ENCODE peak calls at places on chromosomes 7 and 10, in nine cellular contexts. Z, R, K, P, N, Q, Y, W and U are unnamed samples.
A peak's percentile ranks its signal among the peaks of the same experiment; 100 is the strongest.

GRCh38 chr10:76242956-76243355 is 811.5 kb downstream of the LRMDA start:
- DNase-seq in Z (no peak), N (no peak), K (no peak), Q (no peak), Y (no peak), P (no peak), W (peak; percentile 37), R (no peak), U (no peak)

GRCh38 chr10:4086041-4086886 is 301.3 kb upstream of the KLF6 start:
- DNase-seq in K (no peak), P (no peak), Q (no peak), Y (no peak), Z (no peak), R (no peak), N (no peak), W (no peak), U (no peak)

GRCh38 chr7:104951546-104951945 is 62.5 kb upstream of the KMT2E start:
- DNase-seq in R (no peak), N (no peak), K (no peak), Y (no peak), Z (no peak), P (no peak), Q (no peak), W (no peak), U (peak; percentile 65)

GRCh38 chr10:5684971-5685763 is 529 bp downstream of the TASOR2 start:
- DNase-seq in R (peak; percentile 72), P (peak; percentile 33), N (peak; percentile 61), Z (peak; percentile 31), Y (peak; percentile 80), W (peak; percentile 50), K (peak; percentile 35), Q (peak; percentile 65), U (peak; percentile 60)

GRCh38 chr10:132257271-132257670 is 50.5 kb downstream of the STK32C start:
- DNase-seq in Q (no peak), R (no peak), P (no peak), Y (no peak), N (no peak), W (peak; percentile 39), Z (no peak), K (no peak), U (no peak)

GRCh38 chr7:4758791-4759190 is 16.6 kb upstream of the AP5Z1 start:
- DNase-seq in K (no peak), R (no peak), W (no peak), Z (no peak), P (no peak), Y (no peak), N (no peak), Q (no peak), U (no peak)

GRCh38 chr7:113371376-113372043 is 253.2 kb upstream of the SMIM30 start:
- DNase-seq in R (no peak), P (no peak), Y (no peak), K (no peak), Z (no peak), N (peak; percentile 71), W (no peak), Q (no peak), U (no peak)

GRCh38 chr10:79243211-79244067 is 103.8 kb upstream of the PPIF start:
- DNase-seq in W (no peak), Y (no peak), Q (peak; percentile 50), R (peak; percentile 87), Z (peak; percentile 61), N (no peak), K (no peak), P (no peak), U (no peak)

GRCh38 chr10:85642421-85643170 is 724.0 kb downstream of the GRID1 start:
- DNase-seq in Q (no peak), K (no peak), Z (no peak), Y (no peak), R (no peak), P (peak; percentile 2), N (peak; percentile 40), W (peak; percentile 74), U (no peak)

GRCh38 chr10:118007773-118008172 is 39.0 kb downstream of the RAB11FIP2 start:
- DNase-seq in P (no peak), Q (no peak), Z (no peak), W (no peak), N (no peak), Y (no peak), R (no peak), K (no peak), U (no peak)

GRCh38 chr10:112761256-112761655 is 188.8 kb upstream of the TCF7L2 start:
- DNase-seq in Q (no peak), K (no peak), N (no peak), Y (no peak), P (no peak), W (no peak), Z (no peak), R (no peak), U (no peak)

GRCh38 chr10:106181491-106181890 is 983.0 kb downstream of the SORCS1 start:
- DNase-seq in Q (no peak), R (no peak), P (no peak), Z (no peak), K (no peak), W (no peak), N (no peak), Y (no peak), U (no peak)

GRCh38 chr7:112437038-112437437 is 13.2 kb upstream of the IFRD1 start:
- DNase-seq in R (no peak), K (no peak), W (peak; percentile 55), P (no peak), Y (no peak), Z (no peak), N (no peak), Q (no peak), U (no peak)

GRCh38 chr10:111481271-111482073 is 404.6 kb downstream of the ADRA2A start:
- DNase-seq in P (no peak), K (no peak), R (no peak), Y (no peak), W (no peak), Z (no peak), N (no peak), Q (no peak), U (no peak)

GRCh38 chr10:80170641-80171040 is 34.7 kb downstream of the ANXA11 start:
- DNase-seq in K (no peak), Y (no peak), Q (no peak), W (no peak), R (no peak), P (no peak), Z (no peak), N (no peak), U (peak; percentile 14)

GRCh38 chr7:111392976-111393762 is 169.1 kb downstream of the IMMP2L start:
- DNase-seq in Z (no peak), R (no peak), P (no peak), Y (no peak), W (no peak), N (peak; percentile 44), K (no peak), Q (no peak), U (no peak)

GRCh38 chr7:111392294-111392693 is 170.0 kb downstream of the IMMP2L start:
- DNase-seq in Q (no peak), P (no peak), Y (no peak), K (no peak), R (no peak), W (no peak), Z (no peak), N (no peak), U (no peak)

GRCh38 chr7:111400088-111400487 is 162.2 kb downstream of the IMMP2L start:
- DNase-seq in N (no peak), K (no peak), Z (no peak), Y (no peak), P (no peak), R (no peak), Q (no peak), W (no peak), U (no peak)

GRCh38 chr7:111390000-111390399 is 172.3 kb downstream of the IMMP2L start:
- DNase-seq in Q (no peak), W (no peak), P (no peak), K (no peak), Z (no peak), R (no peak), Y (no peak), N (no peak), U (no peak)

DNA sequence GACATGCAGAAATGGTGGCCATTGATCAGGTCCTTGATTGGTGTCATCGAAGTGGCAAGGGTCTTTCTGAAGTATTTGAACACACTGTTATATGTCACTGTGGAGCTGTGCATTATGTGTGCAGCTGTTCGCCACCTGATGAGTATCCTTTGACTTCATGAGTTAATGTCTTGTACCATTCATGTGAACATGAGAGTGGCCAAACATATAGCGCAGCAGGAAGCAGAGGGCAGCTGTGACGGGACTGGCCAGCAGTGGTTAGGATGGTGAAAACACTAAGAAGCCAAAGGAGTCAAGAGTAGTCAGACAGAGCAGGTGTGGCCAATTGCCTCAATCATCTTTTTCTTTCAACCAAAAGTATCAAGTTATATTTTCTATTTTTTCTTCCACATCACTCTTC is 167.4 kb downstream of the IMMP2L start:
- DNase-seq in K (no peak), R (no peak), N (no peak), W (no peak), Y (no peak), Q (no peak), Z (no peak), P (no peak), U (no peak)
- TF ChIP-seq CTCF in K (no peak), R (no peak), N (no peak), W (no peak), Y (no peak), Q (no peak), Z (no peak), P (no peak), U (no peak)

GRCh38 chr10:101617102-101617823 is 29.1 kb downstream of the DPCD start:
- DNase-seq in Z (no peak), Y (peak; percentile 43), W (no peak), K (peak; percentile 12), Q (no peak), N (no peak), P (no peak), R (no peak), U (no peak)
- TF ChIP-seq CTCF in Z (no peak), Y (no peak), W (peak; percentile 13), K (peak; percentile 19), Q (no peak), N (no peak), P (no peak), R (no peak), U (no peak)

DNA sequence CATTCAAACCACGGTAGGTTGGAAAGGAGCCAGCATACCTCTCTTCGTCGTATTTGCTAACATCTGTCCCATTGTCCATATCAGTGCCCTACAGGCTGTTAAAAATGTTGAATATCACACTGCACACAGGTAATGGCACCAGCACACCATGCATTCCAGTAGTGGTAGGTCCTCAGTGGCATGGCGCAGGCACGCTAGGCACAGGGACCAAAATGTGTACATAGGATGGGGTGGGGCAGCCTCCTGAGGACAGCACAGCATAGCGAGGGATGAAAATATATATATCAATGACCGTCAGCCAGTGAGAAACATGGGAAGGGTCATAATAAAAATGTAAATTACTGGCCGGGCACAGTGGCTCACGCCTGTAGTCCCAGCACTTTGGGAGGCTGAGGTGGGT is 99.9 kb upstream of the CTBP2 start:
- DNase-seq in N (no peak), W (no peak), K (no peak), Q (no peak), R (no peak), Y (no peak), Z (no peak), P (no peak), U (no peak)
- TF ChIP-seq CTCF in N (no peak), W (no peak), K (no peak), Q (no peak), R (no peak), Y (no peak), Z (no peak), P (no peak), U (no peak)

DNA sequence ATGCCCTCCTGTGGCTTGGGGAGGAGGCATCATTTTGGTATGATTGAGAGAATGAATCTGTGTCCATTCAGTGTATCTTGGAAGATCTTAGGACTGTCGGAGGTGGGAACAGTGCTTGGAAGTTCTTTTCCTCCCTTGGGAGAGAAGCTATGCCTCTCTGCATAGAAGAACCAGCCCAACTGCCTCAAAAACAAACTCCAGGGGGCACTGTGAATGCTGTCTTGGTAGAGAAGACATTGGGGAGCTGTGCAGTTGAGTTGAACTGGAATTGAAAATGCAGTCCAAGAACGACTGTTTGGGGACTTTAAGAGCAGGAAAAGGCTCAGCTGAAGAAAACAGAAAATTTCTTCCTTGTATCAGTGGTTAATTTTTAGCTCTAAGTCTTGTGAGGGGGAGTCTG is 4.9 kb upstream of the GJD4 start:
- DNase-seq in Y (no peak), W (peak; percentile 66), N (no peak), R (no peak), K (no peak), Z (no peak), Q (no peak), P (no peak), U (no peak)
- TF ChIP-seq CTCF in Y (no peak), W (peak; percentile 79), N (no peak), R (no peak), K (peak; percentile 20), Z (peak; percentile 10), Q (no peak), P (peak; percentile 37), U (no peak)